ENCODE peak calls at places on chromosomes 2 and 18, in ten cellular contexts. One of them, this sample, is unnamed.
A peak's percentile ranks its signal among the peaks of the same experiment; 100 is the strongest.

GRCh38 chr18:48743046-48743445 is 204.2 kb downstream of the CTIF start:
- DNase-seq in IMR-90: peak; percentile 71
- DNase-seq in pancreas: no peak
- DNase-seq in H1: no peak
- DNase-seq in AG04450: peak; percentile 50
- DNase-seq in A549: no peak
- DNase-seq in K562: no peak
- DNase-seq in tibial artery: peak; percentile 88
- DNase-seq in left ventricle myocardium inferior: peak; percentile 55
- DNase-seq in CD8-positive, alpha-beta T cell: no peak
- DNase-seq in this sample: peak; percentile 17

GRCh38 chr2:12493031-12493513 is 223.7 kb upstream of the TRIB2 start:
- DNase-seq in IMR-90: peak; percentile 93
- DNase-seq in pancreas: no peak
- DNase-seq in H1: no peak
- DNase-seq in AG04450: peak; percentile 60
- DNase-seq in A549: no peak
- DNase-seq in K562: peak; percentile 86
- DNase-seq in tibial artery: no peak
- DNase-seq in left ventricle myocardium inferior: peak; percentile 56
- DNase-seq in CD8-positive, alpha-beta T cell: no peak
- DNase-seq in this sample: no peak

GRCh38 chr18:48365965-48366364 is 43.2 kb downstream of the ZBTB7C start:
- DNase-seq in IMR-90: no peak
- DNase-seq in pancreas: no peak
- DNase-seq in H1: no peak
- DNase-seq in AG04450: no peak
- DNase-seq in A549: no peak
- DNase-seq in K562: no peak
- DNase-seq in tibial artery: no peak
- DNase-seq in left ventricle myocardium inferior: no peak
- DNase-seq in CD8-positive, alpha-beta T cell: no peak
- DNase-seq in this sample: no peak

GRCh38 chr2:111534816-111535803 is 348.9 kb downstream of the ANAPC1 start:
- DNase-seq in IMR-90: peak; percentile 56
- DNase-seq in pancreas: no peak
- DNase-seq in H1: no peak
- DNase-seq in AG04450: peak; percentile 45
- DNase-seq in A549: no peak
- DNase-seq in K562: no peak
- DNase-seq in tibial artery: no peak
- DNase-seq in left ventricle myocardium inferior: no peak
- DNase-seq in CD8-positive, alpha-beta T cell: no peak
- DNase-seq in this sample: peak; percentile 23

GRCh38 chr2:217014298-217015116 is 154.6 kb upstream of the TNP1 start:
- DNase-seq in IMR-90: no peak
- DNase-seq in pancreas: no peak
- DNase-seq in H1: no peak
- DNase-seq in AG04450: no peak
- DNase-seq in A549: no peak
- DNase-seq in K562: no peak
- DNase-seq in tibial artery: no peak
- DNase-seq in left ventricle myocardium inferior: no peak
- DNase-seq in CD8-positive, alpha-beta T cell: no peak
- DNase-seq in this sample: no peak

GRCh38 chr18:12408247-12408869 is 629 bp downstream of the PRELID3A start:
- DNase-seq in IMR-90: no peak
- DNase-seq in pancreas: no peak
- DNase-seq in H1: no peak
- DNase-seq in AG04450: no peak
- DNase-seq in A549: no peak
- DNase-seq in K562: no peak
- DNase-seq in tibial artery: no peak
- DNase-seq in left ventricle myocardium inferior: no peak
- DNase-seq in CD8-positive, alpha-beta T cell: no peak
- DNase-seq in this sample: no peak

GRCh38 chr2:96321230-96322103 is 3.6 kb upstream of the ITPRIPL1 start:
- DNase-seq in IMR-90: peak; percentile 14
- DNase-seq in pancreas: no peak
- DNase-seq in H1: peak; percentile 87
- DNase-seq in AG04450: no peak
- DNase-seq in A549: peak; percentile 55
- DNase-seq in K562: peak; percentile 71
- DNase-seq in tibial artery: peak; percentile 35
- DNase-seq in left ventricle myocardium inferior: peak; percentile 50
- DNase-seq in CD8-positive, alpha-beta T cell: peak; percentile 80
- DNase-seq in this sample: peak; percentile 62

GRCh38 chr2:73536133-73536532 is 106.1 kb downstream of the NAT8 start:
- DNase-seq in IMR-90: no peak
- DNase-seq in pancreas: no peak
- DNase-seq in H1: no peak
- DNase-seq in AG04450: no peak
- DNase-seq in A549: no peak
- DNase-seq in K562: no peak
- DNase-seq in tibial artery: no peak
- DNase-seq in left ventricle myocardium inferior: no peak
- DNase-seq in CD8-positive, alpha-beta T cell: no peak
- DNase-seq in this sample: no peak

GRCh38 chr2:765369-765768 is 88.2 kb upstream of the TMEM18 start:
- DNase-seq in IMR-90: no peak
- DNase-seq in pancreas: no peak
- DNase-seq in H1: no peak
- DNase-seq in AG04450: no peak
- DNase-seq in A549: no peak
- DNase-seq in K562: no peak
- DNase-seq in tibial artery: no peak
- DNase-seq in left ventricle myocardium inferior: no peak
- DNase-seq in CD8-positive, alpha-beta T cell: no peak
- DNase-seq in this sample: no peak

GRCh38 chr18:9082763-9083510 is 19.6 kb upstream of the NDUFV2 start:
- DNase-seq in IMR-90: no peak
- DNase-seq in pancreas: no peak
- DNase-seq in H1: no peak
- DNase-seq in AG04450: no peak
- DNase-seq in A549: no peak
- DNase-seq in K562: no peak
- DNase-seq in tibial artery: no peak
- DNase-seq in left ventricle myocardium inferior: no peak
- DNase-seq in CD8-positive, alpha-beta T cell: peak; percentile 46
- DNase-seq in this sample: no peak

GRCh38 chr18:24051256-24051947 is 36.8 kb downstream of the TTC39C start:
- DNase-seq in IMR-90: peak; percentile 77
- DNase-seq in pancreas: no peak
- DNase-seq in H1: no peak
- DNase-seq in AG04450: no peak
- DNase-seq in A549: no peak
- DNase-seq in K562: no peak
- DNase-seq in tibial artery: no peak
- DNase-seq in left ventricle myocardium inferior: no peak
- DNase-seq in CD8-positive, alpha-beta T cell: no peak
- DNase-seq in this sample: no peak

GRCh38 chr2:150677561-150677960 is 190.1 kb upstream of the RND3 start:
- DNase-seq in IMR-90: no peak
- DNase-seq in pancreas: no peak
- DNase-seq in H1: no peak
- DNase-seq in AG04450: no peak
- DNase-seq in A549: no peak
- DNase-seq in K562: no peak
- DNase-seq in tibial artery: no peak
- DNase-seq in left ventricle myocardium inferior: no peak
- DNase-seq in CD8-positive, alpha-beta T cell: no peak
- DNase-seq in this sample: no peak

GRCh38 chr18:7038330-7038846 is 79.2 kb downstream of the LAMA1 start:
- DNase-seq in IMR-90: peak; percentile 99
- DNase-seq in pancreas: no peak
- DNase-seq in H1: peak; percentile 93
- DNase-seq in AG04450: peak; percentile 94
- DNase-seq in A549: no peak
- DNase-seq in K562: peak; percentile 60
- DNase-seq in tibial artery: peak; percentile 94
- DNase-seq in left ventricle myocardium inferior: peak; percentile 62
- DNase-seq in CD8-positive, alpha-beta T cell: no peak
- DNase-seq in this sample: peak; percentile 56

GRCh38 chr2:203584784-203585183 is 49.7 kb upstream of the RAPH1 start:
- DNase-seq in IMR-90: no peak
- DNase-seq in pancreas: no peak
- DNase-seq in H1: no peak
- DNase-seq in AG04450: no peak
- DNase-seq in A549: no peak
- DNase-seq in K562: no peak
- DNase-seq in tibial artery: no peak
- DNase-seq in left ventricle myocardium inferior: no peak
- DNase-seq in CD8-positive, alpha-beta T cell: no peak
- DNase-seq in this sample: no peak

GRCh38 chr2:177348735-177349693 is 43.6 kb upstream of the AGPS start:
- DNase-seq in IMR-90: no peak
- DNase-seq in pancreas: no peak
- DNase-seq in H1: no peak
- DNase-seq in AG04450: no peak
- DNase-seq in A549: no peak
- DNase-seq in K562: no peak
- DNase-seq in tibial artery: no peak
- DNase-seq in left ventricle myocardium inferior: no peak
- DNase-seq in CD8-positive, alpha-beta T cell: no peak
- DNase-seq in this sample: no peak

GRCh38 chr2:225995788-225996476 is 596.4 kb downstream of the NYAP2 start:
- DNase-seq in IMR-90: peak; percentile 76
- DNase-seq in pancreas: no peak
- DNase-seq in H1: no peak
- DNase-seq in AG04450: no peak
- DNase-seq in A549: no peak
- DNase-seq in K562: no peak
- DNase-seq in tibial artery: no peak
- DNase-seq in left ventricle myocardium inferior: no peak
- DNase-seq in CD8-positive, alpha-beta T cell: no peak
- DNase-seq in this sample: no peak

DNA sequence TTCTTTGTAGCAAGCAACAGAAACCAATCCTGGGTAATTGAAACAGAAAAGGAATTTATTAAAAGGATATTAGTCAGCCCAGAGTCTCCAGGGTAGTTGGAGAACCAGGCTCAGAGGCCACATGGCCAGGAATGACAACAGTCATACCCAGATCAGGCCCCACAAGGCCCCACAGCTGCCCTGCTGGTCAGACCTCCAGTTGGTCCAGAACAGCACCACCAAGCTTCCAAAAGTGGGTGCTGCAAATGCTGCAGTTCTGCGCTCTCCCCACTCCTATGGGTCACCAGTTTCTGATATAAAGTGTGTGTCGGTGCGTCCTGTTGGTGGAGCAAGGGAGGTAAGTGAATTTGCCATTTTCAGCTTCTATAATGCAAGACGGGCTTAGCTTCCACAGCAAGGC is 29.9 kb downstream of the KLHL29 start:
- DNase-seq in IMR-90: peak; percentile 48
- DNase-seq in pancreas: no peak
- DNase-seq in H1: no peak
- DNase-seq in AG04450: no peak
- DNase-seq in A549: no peak
- DNase-seq in K562: peak; percentile 23
- DNase-seq in tibial artery: no peak
- DNase-seq in left ventricle myocardium inferior: no peak
- DNase-seq in CD8-positive, alpha-beta T cell: no peak
- DNase-seq in this sample: no peak
- TF ChIP-seq CTCF in IMR-90: peak; percentile 37
- TF ChIP-seq CTCF in pancreas: no peak
- TF ChIP-seq CTCF in H1: peak; percentile 84
- TF ChIP-seq CTCF in AG04450: peak; percentile 37
- TF ChIP-seq CTCF in A549: no peak
- TF ChIP-seq CTCF in K562: peak; percentile 75
- TF ChIP-seq CTCF in tibial artery: no peak
- TF ChIP-seq CTCF in left ventricle myocardium inferior: no peak
- TF ChIP-seq CTCF in CD8-positive, alpha-beta T cell: no peak
- TF ChIP-seq CTCF in this sample: no peak

DNA sequence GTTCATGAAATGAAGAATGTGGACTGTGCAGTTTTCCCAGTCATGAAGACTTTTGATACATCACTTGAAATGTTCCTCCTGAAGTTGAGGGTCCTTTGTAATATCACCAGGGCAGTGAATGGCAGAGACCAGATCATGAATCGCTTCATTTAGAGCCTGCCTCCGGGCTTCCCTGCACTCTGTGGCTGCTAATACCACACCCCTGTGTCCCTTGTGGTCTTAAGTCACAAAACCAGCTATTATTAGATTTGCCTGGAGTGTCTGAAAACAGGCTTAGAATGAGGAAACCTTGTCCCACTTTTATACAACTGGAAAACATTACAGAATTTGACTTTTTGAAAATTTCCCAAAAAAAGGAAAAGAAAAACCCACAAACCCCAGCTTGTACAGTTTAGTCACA is 147.9 kb downstream of the MGAT5 start:
- DNase-seq in IMR-90: no peak
- DNase-seq in pancreas: no peak
- DNase-seq in H1: no peak
- DNase-seq in AG04450: no peak
- DNase-seq in A549: no peak
- DNase-seq in K562: no peak
- DNase-seq in tibial artery: peak; percentile 65
- DNase-seq in left ventricle myocardium inferior: no peak
- DNase-seq in CD8-positive, alpha-beta T cell: no peak
- DNase-seq in this sample: no peak
- H3K4me3 ChIP-seq in IMR-90: no peak overlapping the region
- H3K4me3 ChIP-seq in pancreas: no peak overlapping the region
- H3K4me3 ChIP-seq in H1: no peak overlapping the region
- H3K4me3 ChIP-seq in AG04450: no peak overlapping the region
- H3K4me3 ChIP-seq in A549: no peak overlapping the region
- H3K4me3 ChIP-seq in K562: no peak overlapping the region
- H3K4me3 ChIP-seq in tibial artery: no peak overlapping the region
- H3K4me3 ChIP-seq in left ventricle myocardium inferior: no peak overlapping the region
- H3K4me3 ChIP-seq in CD8-positive, alpha-beta T cell: no peak overlapping the region
- H3K4me3 ChIP-seq in this sample: no peak overlapping the region

GRCh38 chr18:77263471-77263774 is 13.8 kb downstream of the GALR1 start:
- DNase-seq in IMR-90: no peak
- DNase-seq in pancreas: no peak
- DNase-seq in H1: no peak
- DNase-seq in AG04450: no peak
- DNase-seq in A549: no peak
- DNase-seq in K562: no peak
- DNase-seq in tibial artery: no peak
- DNase-seq in left ventricle myocardium inferior: no peak
- DNase-seq in CD8-positive, alpha-beta T cell: no peak
- DNase-seq in this sample: no peak
- H3K27ac ChIP-seq in IMR-90: no peak overlapping the region
- H3K27ac ChIP-seq in pancreas: no peak overlapping the region
- H3K27ac ChIP-seq in H1: no peak overlapping the region
- H3K27ac ChIP-seq in AG04450: no peak overlapping the region
- H3K27ac ChIP-seq in A549: no peak overlapping the region
- H3K27ac ChIP-seq in K562: no peak overlapping the region
- H3K27ac ChIP-seq in tibial artery: no peak overlapping the region
- H3K27ac ChIP-seq in left ventricle myocardium inferior: no peak overlapping the region
- H3K27ac ChIP-seq in CD8-positive, alpha-beta T cell: no peak overlapping the region
- H3K27ac ChIP-seq in this sample: no peak overlapping the region

DNA sequence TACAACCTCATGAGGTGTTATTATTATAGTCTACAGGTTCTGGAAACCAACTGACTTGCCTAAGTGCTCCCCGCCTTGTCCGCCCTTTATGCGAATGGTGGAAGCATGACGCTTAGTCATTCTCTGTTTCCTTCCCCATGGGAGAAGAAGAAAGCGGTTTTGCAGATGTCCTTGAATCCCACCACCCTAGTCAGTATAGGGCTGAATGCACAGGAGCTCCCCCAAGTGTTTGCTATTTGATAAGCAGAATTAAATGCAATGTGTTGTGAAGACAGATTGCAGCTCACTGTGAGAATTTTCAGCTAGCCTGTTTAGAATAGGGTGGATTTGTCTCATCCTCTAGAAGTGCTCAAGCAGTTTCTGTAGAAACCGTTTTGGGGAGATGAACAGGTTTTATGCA is 652.0 kb downstream of the DCC start:
- DNase-seq in IMR-90: no peak
- DNase-seq in pancreas: no peak
- DNase-seq in H1: no peak
- DNase-seq in AG04450: no peak
- DNase-seq in A549: no peak
- DNase-seq in K562: no peak
- DNase-seq in tibial artery: no peak
- DNase-seq in left ventricle myocardium inferior: no peak
- DNase-seq in CD8-positive, alpha-beta T cell: no peak
- DNase-seq in this sample: no peak
- TF ChIP-seq CTCF in IMR-90: no peak
- TF ChIP-seq CTCF in pancreas: no peak
- TF ChIP-seq CTCF in H1: peak; percentile 47
- TF ChIP-seq CTCF in AG04450: no peak
- TF ChIP-seq CTCF in A549: no peak
- TF ChIP-seq CTCF in K562: no peak
- TF ChIP-seq CTCF in tibial artery: no peak
- TF ChIP-seq CTCF in left ventricle myocardium inferior: peak; percentile 35
- TF ChIP-seq CTCF in CD8-positive, alpha-beta T cell: no peak
- TF ChIP-seq CTCF in this sample: no peak